ENCODE peak calls at places on chromosomes 5 and 9, in nine cellular contexts. V, J, C, X, N, M, Q, L and G are unnamed samples.

GRCh38 chr5:141121563-141121962 is at the start of gene PCDHB4:
- DNase-seq in V (no peak), J (no peak), C (peak; percentile 8), X (no peak), N (no peak), M (no peak), Q (peak; percentile 49), L (peak; percentile 92), G (no peak)

GRCh38 chr5:57566914-57567313 is 84.3 kb upstream of the ACTBL2 start:
- DNase-seq in V (no peak), J (no peak), C (no peak), X (no peak), N (no peak), M (no peak), Q (no peak), L (peak; percentile 48), G (no peak)

GRCh38 chr5:37717613-37718431 is 122.0 kb downstream of the GDNF start:
- DNase-seq in V (no peak), J (peak; percentile 75), C (peak; percentile 96), X (peak; percentile 80), N (no peak), M (no peak), Q (peak; percentile 26), L (no peak), G (peak; percentile 88)

GRCh38 chr9:3526903-3527652 is 1.3 kb upstream of the RFX3 start:
- DNase-seq in V (peak; percentile 20), J (no peak), C (peak; percentile 14), X (peak; percentile 75), N (peak; percentile 33), M (peak; percentile 77), Q (peak; percentile 45), L (peak; percentile 73), G (no peak)

GRCh38 chr9:81801190-81801589 is 111.8 kb upstream of the TLE1 start:
- DNase-seq in V (no peak), J (no peak), C (no peak), X (no peak), N (no peak), M (no peak), Q (no peak), L (no peak), G (no peak)

GRCh38 chr9:37529111-37529510 is 43.4 kb downstream of the POLR1E start:
- DNase-seq in V (no peak), J (no peak), C (no peak), X (peak; percentile 71), N (no peak), M (peak; percentile 83), Q (no peak), L (no peak), G (peak; percentile 45)

GRCh38 chr9:35711501-35712428 is 20.2 kb downstream of the TLN1 start:
- DNase-seq in V (no peak), J (peak; percentile 74), C (no peak), X (no peak), N (no peak), M (no peak), Q (no peak), L (no peak), G (no peak)

GRCh38 chr5:74767579-74767913 is 497 bp downstream of the NSA2 start:
- DNase-seq in V (no peak), J (no peak), C (no peak), X (peak; percentile 25), N (peak; percentile 28), M (no peak), Q (no peak), L (peak; percentile 47), G (no peak)

GRCh38 chr9:112831281-112831851 is 59.3 kb downstream of the SLC46A2 start:
- DNase-seq in V (no peak), J (no peak), C (peak; percentile 52), X (peak; percentile 78), N (no peak), M (peak; percentile 81), Q (no peak), L (no peak), G (peak; percentile 77)

DNA sequence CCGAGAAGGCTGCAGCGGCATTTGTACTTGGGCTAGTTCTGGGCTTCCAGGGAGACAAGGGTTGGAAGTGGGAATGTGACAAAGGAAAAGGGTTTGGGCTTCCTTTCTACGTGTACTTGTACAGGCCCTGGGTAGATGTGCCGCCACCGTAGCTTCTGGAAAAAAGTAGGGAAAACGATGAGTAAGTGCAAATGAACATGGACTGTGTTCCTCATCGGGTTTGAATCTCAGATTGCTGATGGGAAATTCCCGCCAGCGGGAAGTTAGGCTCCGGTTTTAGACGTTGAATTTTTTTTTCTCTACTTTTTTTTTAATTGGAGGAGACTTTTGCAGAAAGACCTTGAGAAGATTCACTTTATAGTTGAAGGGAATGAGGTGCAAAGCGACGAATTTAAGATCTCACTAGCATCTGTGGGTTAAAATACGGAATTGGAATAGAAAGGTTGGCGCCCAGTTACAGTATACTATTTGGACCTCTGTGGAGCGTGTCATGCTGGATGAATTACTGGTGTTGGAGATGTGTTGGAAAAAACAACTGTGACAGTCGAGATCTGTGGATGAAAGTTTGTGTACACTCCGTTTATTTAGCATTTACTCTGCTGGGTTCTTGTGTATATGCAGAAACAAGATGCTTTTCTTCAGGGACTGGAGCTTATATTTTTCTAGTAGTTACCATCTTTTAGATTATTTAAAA is 1.3 kb downstream of the G3BP1 start:
- DNase-seq in V (no peak), J (no peak), C (no peak), X (no peak), N (no peak), M (no peak), Q (no peak), L (no peak), G (no peak)
- TF ChIP-seq POLR2AphosphoS5 in V (no peak), J (no peak), C (no peak), X (no peak), N (no peak), M (no peak), Q (no peak), L (peak; percentile 14), G (no peak)

DNA sequence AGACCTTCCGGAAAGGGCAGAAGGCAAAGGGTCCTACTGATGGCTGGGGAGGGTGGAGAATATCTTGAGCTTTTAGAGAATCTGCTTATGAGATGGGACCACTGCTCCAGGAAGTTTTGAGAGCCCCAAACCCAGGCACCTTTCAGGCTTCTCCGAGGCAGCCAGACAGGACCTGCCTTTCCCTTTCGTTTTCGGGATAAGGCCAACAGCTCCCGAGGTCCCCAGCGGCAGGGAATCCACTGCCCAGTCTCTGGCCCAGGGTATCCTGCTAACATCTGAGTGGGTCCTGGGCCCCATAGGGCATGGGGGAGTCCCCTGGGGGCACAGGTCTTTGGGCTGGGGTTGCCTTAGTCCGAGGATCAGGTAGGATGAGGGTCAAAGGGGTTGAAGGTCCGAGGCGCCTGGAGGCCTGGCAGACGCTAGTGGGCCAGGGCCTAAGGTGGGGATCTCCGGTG is 3.3 kb downstream of the PITX1 start:
- DNase-seq in V (no peak), J (no peak), C (no peak), X (no peak), N (no peak), M (no peak), Q (no peak), L (peak; percentile 67), G (no peak)
- H3K4me3 ChIP-seq in V (peak overlapping the region; percentile 52), J (peak overlapping the region; percentile 67), C (no peak overlapping the region), X (peak overlapping the region; percentile 45), N (no peak overlapping the region), M (peak overlapping the region; percentile 8), Q (no peak overlapping the region), L (peak overlapping the region; percentile 55), G (peak overlapping the region; percentile 86)

DNA sequence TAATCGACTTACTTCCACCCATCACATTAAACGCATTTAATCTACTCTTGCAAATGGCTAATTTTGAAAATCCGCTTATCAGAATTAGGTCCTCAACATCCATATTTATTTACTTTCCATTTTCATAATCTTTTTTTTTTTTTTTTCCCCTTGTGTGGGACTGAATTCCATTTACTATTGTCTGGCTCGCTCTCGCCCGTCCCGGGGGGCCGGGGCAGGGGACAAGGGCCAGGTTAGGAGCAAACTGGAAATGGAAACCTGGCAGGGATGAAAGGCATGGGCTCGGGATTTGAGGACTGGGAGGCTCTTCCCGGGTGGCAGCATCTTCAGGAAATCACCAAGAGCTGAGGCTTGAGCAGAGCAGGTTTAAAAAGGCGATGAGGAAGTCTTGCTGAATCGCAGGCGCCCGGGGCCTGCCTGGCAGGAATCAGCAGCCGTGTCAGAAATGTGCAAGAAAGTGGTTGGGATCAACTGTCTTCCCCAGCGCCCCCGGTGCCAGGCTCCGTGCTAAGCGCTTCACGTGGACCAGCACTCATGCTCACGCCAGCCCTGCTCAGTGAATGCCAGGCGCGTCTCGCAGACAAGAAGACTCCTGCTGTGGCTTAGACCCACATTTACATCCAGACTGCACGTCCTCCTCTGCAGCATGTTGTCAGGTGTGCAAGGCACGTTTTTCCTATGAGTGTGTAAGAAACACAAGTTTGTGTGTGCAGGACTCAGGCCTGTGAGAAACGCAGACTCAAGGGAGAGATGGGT is 66.4 kb upstream of the UNC5A start:
- DNase-seq in V (no peak), J (peak; percentile 10), C (no peak), X (no peak), N (no peak), M (peak; percentile 61), Q (peak; percentile 26), L (no peak), G (no peak)
- H3K27me3 ChIP-seq in V (peaks cover 47% of the 10 kb centered on the region), J (no peaks in the 10 kb centered on the region), C (peaks cover 47% of the 10 kb centered on the region), X (peaks cover 97% of the 10 kb centered on the region), N (no peaks in the 10 kb centered on the region), M (peaks cover 99% of the 10 kb centered on the region), Q (no peaks in the 10 kb centered on the region), L (peaks cover 28% of the 10 kb centered on the region), G (peaks cover 95% of the 10 kb centered on the region)

DNA sequence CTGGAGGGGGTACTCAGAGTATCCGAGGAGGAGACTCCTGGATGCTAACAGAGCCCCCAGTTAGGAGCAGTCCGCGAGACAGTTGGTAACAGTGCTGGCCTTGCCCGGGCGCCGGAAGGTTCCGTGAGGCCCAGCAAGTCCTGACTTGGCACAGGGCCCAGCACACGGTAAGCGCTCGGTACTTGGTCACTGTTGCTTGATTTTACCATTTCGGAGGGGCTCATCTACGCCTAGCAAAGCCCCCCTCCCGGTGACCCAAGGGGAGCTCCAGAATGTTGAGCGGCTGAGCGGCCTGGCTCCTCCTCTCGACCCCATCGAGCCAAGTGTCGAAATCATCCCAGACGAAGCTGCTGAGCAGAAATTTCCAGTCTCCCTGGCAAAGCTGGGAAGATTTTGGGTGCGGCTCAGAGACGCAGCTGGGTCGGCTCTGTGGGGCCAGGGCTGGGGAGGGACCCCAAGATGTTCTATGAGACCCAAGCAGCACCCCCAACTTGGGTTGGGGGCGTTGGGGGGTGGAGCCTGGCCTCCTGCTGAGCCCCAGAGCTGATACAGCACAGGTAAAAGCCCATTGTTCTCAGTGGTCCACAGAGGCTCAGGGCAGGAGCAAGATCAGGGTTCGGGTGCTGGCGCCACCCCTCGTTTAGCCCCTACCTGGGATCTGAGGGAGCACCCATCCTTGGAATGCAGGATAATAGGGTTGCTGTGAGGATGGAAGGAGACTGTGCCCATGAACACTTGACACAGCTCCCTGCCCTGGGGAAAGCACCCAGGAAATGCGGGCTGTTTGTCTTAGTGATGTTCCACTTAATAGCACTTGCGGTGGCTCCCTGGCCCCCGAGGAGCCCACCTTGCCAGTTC is 137.2 kb downstream of the C9orf50 start:
- DNase-seq in V (no peak), J (peak; percentile 87), C (peak; percentile 64), X (peak; percentile 83), N (peak; percentile 72), M (peak; percentile 84), Q (no peak), L (peak; percentile 65), G (peak; percentile 85)
- TF ChIP-seq POLR2AphosphoS5 in V (no peak), J (peak; percentile 80), C (no peak), X (peak; percentile 83), N (peak; percentile 54), M (peak; percentile 65), Q (no peak), L (no peak), G (peak; percentile 87)

GRCh38 chr9:119588874-119589560 is 219.8 kb upstream of the BRINP1 start:
- DNase-seq in V (no peak), J (no peak), C (no peak), X (no peak), N (no peak), M (no peak), Q (no peak), L (no peak), G (no peak)
- H3K4me3 ChIP-seq in V (no peak overlapping the region), J (no peak overlapping the region), C (no peak overlapping the region), X (no peak overlapping the region), N (no peak overlapping the region), M (no peak overlapping the region), Q (no peak overlapping the region), L (no peak overlapping the region), G (no peak overlapping the region)